ENCODE peak calls at places on chromosomes 11 and 22, in four cellular contexts. One of them, this sample, is unnamed.
A peak's percentile ranks its signal among the peaks of the same experiment; 100 is the strongest.

GRCh38 chr22:27730649-27731433 is 70.7 kb downstream of the MN1 start:
- DNase-seq in K562: no peak
- DNase-seq in GM12878: no peak
- DNase-seq in HepG2: no peak
- DNase-seq in this sample: no peak

GRCh38 chr11:12094872-12095800 is 15.3 kb upstream of the MICAL2 start:
- DNase-seq in K562: peak; percentile 67
- DNase-seq in GM12878: no peak
- DNase-seq in HepG2: no peak
- DNase-seq in this sample: peak; percentile 68

GRCh38 chr22:29820941-29821789 is 16.9 kb downstream of the ASCC2 start:
- DNase-seq in K562: peak; percentile 67
- DNase-seq in GM12878: peak; percentile 82
- DNase-seq in HepG2: peak; percentile 86
- DNase-seq in this sample: peak; percentile 84

GRCh38 chr22:45425531-45426265 is 12.2 kb downstream of the RIBC2 start:
- DNase-seq in K562: no peak
- DNase-seq in GM12878: no peak
- DNase-seq in HepG2: no peak
- DNase-seq in this sample: no peak

GRCh38 chr11:123173040-123173855 is 21.8 kb downstream of the CLMP start:
- DNase-seq in K562: no peak
- DNase-seq in GM12878: no peak
- DNase-seq in HepG2: no peak
- DNase-seq in this sample: no peak

GRCh38 chr11:69682221-69682620 is 7.1 kb upstream of the LTO1 start:
- DNase-seq in K562: no peak
- DNase-seq in GM12878: no peak
- DNase-seq in HepG2: no peak
- DNase-seq in this sample: no peak

GRCh38 chr11:117837070-117837776 is 12.7 kb upstream of the FXYD2 start:
- DNase-seq in K562: no peak
- DNase-seq in GM12878: no peak
- DNase-seq in HepG2: no peak
- DNase-seq in this sample: no peak

GRCh38 chr11:8090756-8091155 is 9.7 kb downstream of the TUB start:
- DNase-seq in K562: peak; percentile 46
- DNase-seq in GM12878: no peak
- DNase-seq in HepG2: peak; percentile 20
- DNase-seq in this sample: peak; percentile 41

GRCh38 chr22:46297151-46297819 is 615 bp downstream of the GTSE1 start:
- DNase-seq in K562: peak; percentile 29
- DNase-seq in GM12878: no peak
- DNase-seq in HepG2: peak; percentile 11
- DNase-seq in this sample: peak; percentile 46

GRCh38 chr22:25709758-25710157 is 32.2 kb upstream of the MYO18B start:
- DNase-seq in K562: no peak
- DNase-seq in GM12878: peak; percentile 12
- DNase-seq in HepG2: no peak
- DNase-seq in this sample: no peak

GRCh38 chr22:24843048-24843447 is 37.0 kb downstream of the SGSM1 start:
- DNase-seq in K562: no peak
- DNase-seq in GM12878: no peak
- DNase-seq in HepG2: no peak
- DNase-seq in this sample: no peak

GRCh38 chr22:46364341-46365165 is 29.0 kb downstream of the TRMU start:
- DNase-seq in K562: no peak
- DNase-seq in GM12878: no peak
- DNase-seq in HepG2: no peak
- DNase-seq in this sample: no peak

GRCh38 chr11:93820085-93820710 is 30.2 kb downstream of the VSTM5 start:
- DNase-seq in K562: no peak
- DNase-seq in GM12878: no peak
- DNase-seq in HepG2: no peak
- DNase-seq in this sample: no peak

GRCh38 chr11:105202422-105202821 is 62.9 kb upstream of the CARD18 start:
- DNase-seq in K562: no peak
- DNase-seq in GM12878: no peak
- DNase-seq in HepG2: peak; percentile 24
- DNase-seq in this sample: no peak

GRCh38 chr11:1445741-1446445 is 40.7 kb downstream of the MOB2 start:
- DNase-seq in K562: no peak
- DNase-seq in GM12878: no peak
- DNase-seq in HepG2: no peak
- DNase-seq in this sample: no peak

GRCh38 chr11:832529-833113 is at the start of gene CD151:
- DNase-seq in K562: peak; percentile 73
- DNase-seq in GM12878: no peak
- DNase-seq in HepG2: no peak
- DNase-seq in this sample: peak; percentile 55

GRCh38 chr11:10298342-10298741 is 4.3 kb upstream of the SBF2 start:
- DNase-seq in K562: no peak
- DNase-seq in GM12878: peak; percentile 66
- DNase-seq in HepG2: peak; percentile 42
- DNase-seq in this sample: no peak

GRCh38 chr22:31350410-31350863 is 4.3 kb upstream of the PATZ1 start:
- DNase-seq in K562: peak; percentile 23
- DNase-seq in GM12878: no peak
- DNase-seq in HepG2: peak; percentile 90
- DNase-seq in this sample: no peak

DNA sequence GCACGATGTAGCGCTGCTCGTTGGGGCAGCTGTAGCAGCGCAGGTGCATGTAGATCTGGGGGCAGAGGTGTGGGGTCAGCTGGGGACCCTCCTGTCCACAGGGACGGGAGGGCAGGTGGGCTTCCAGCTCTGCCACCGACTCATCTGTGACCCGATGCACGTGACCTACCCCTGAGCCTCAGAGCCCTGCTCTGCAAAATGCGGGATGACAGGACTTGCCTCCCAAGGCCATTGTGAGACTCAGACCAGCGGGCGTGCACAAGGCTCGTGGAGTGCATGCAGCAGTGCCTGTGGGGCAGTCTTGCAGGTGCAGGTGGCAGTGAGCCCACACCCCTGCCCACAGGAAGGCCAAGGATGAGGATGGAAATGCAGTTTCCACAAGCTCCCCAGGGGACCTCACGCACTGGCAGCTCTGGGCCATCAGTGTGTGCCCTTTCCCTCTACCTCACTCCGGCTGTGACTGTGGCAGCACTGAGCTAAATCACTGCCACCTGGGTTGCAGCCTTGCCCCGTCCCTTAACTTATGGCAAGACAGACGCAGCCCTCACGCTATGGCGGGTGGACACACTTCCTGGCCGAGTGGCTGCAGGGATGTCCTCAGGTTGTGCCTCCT is 26.7 kb downstream of the TMEM184B start:
- DNase-seq in K562: no peak
- DNase-seq in GM12878: no peak
- DNase-seq in HepG2: no peak
- DNase-seq in this sample: no peak
- H3K9ac ChIP-seq in K562: no peak overlapping the region
- H3K9ac ChIP-seq in GM12878: no peak overlapping the region
- H3K9ac ChIP-seq in HepG2: no peak overlapping the region
- H3K9ac ChIP-seq in this sample: no peak overlapping the region

GRCh38 chr22:50178871-50179869 is 6.5 kb upstream of the TRABD start:
- DNase-seq in K562: peak; percentile 42
- DNase-seq in GM12878: no peak
- DNase-seq in HepG2: no peak
- DNase-seq in this sample: no peak
- H3K4me2 ChIP-seq in K562: no peak overlapping the region
- H3K4me2 ChIP-seq in GM12878: no peak overlapping the region
- H3K4me2 ChIP-seq in HepG2: no peak overlapping the region
- H3K4me2 ChIP-seq in this sample: no peak overlapping the region

GRCh38 chr11:72421351-72421750 is 13.0 kb downstream of the CLPB start:
- DNase-seq in K562: no peak
- DNase-seq in GM12878: no peak
- DNase-seq in HepG2: no peak
- DNase-seq in this sample: no peak
- TF ChIP-seq MYC in K562: no peak
- TF ChIP-seq MYC in GM12878: no peak
- TF ChIP-seq MYC in HepG2: no peak
- TF ChIP-seq MYC in this sample: no peak

GRCh38 chr11:57659669-57660068 is 2.1 kb downstream of the CLP1 start:
- DNase-seq in K562: no peak
- DNase-seq in GM12878: no peak
- DNase-seq in HepG2: no peak
- DNase-seq in this sample: no peak
- H3K9ac ChIP-seq in K562: no peak overlapping the region
- H3K9ac ChIP-seq in GM12878: no peak overlapping the region
- H3K9ac ChIP-seq in HepG2: no peak overlapping the region
- H3K9ac ChIP-seq in this sample: no peak overlapping the region

DNA sequence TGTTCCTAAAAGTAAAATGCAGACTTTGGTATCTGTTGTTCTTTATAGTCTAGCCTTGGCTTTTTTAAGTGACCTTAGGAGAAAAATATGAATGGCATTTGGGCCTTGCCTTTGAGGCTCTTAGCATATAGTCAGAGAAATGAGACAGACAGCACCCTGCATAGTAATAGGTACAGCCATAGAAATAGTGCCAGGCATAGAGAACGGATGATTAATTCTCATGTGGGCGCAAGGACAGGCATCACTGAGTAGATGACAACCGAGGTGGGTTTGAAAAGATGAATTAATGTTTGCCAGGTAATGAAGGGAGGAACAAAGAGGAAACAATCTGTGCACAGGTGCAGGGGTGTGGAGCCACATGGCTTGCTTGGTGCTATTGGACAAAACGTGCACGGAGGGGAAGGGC is 90.5 kb downstream of the BMAL1 start:
- DNase-seq in K562: no peak
- DNase-seq in GM12878: no peak
- DNase-seq in HepG2: peak; percentile 9
- DNase-seq in this sample: no peak
- H3K4me2 ChIP-seq in K562: no peak overlapping the region
- H3K4me2 ChIP-seq in GM12878: no peak overlapping the region
- H3K4me2 ChIP-seq in HepG2: no peak overlapping the region
- H3K4me2 ChIP-seq in this sample: no peak overlapping the region

GRCh38 chr11:3010004-3010403 is 17.9 kb upstream of the NAP1L4 start:
- DNase-seq in K562: no peak
- DNase-seq in GM12878: no peak
- DNase-seq in HepG2: no peak
- DNase-seq in this sample: no peak
- TF ChIP-seq MYC in K562: no peak
- TF ChIP-seq MYC in GM12878: no peak
- TF ChIP-seq MYC in HepG2: no peak
- TF ChIP-seq MYC in this sample: no peak

GRCh38 chr22:22931557-22932270 is 44.1 kb downstream of the IGLL5 start:
- DNase-seq in K562: no peak
- DNase-seq in GM12878: peak; percentile 55
- DNase-seq in HepG2: no peak
- DNase-seq in this sample: no peak
- H3K9ac ChIP-seq in K562: no peak overlapping the region
- H3K9ac ChIP-seq in GM12878: peak overlapping the region; percentile 85
- H3K9ac ChIP-seq in HepG2: no peak overlapping the region
- H3K9ac ChIP-seq in this sample: no peak overlapping the region

GRCh38 chr22:23305321-23305910 is 125.1 kb downstream of the BCR start:
- DNase-seq in K562: no peak
- DNase-seq in GM12878: no peak
- DNase-seq in HepG2: no peak
- DNase-seq in this sample: peak; percentile 93

GRCh38 chr22:23300476-23300875 is 120.2 kb downstream of the BCR start:
- DNase-seq in K562: no peak
- DNase-seq in GM12878: no peak
- DNase-seq in HepG2: no peak
- DNase-seq in this sample: no peak

GRCh38 chr22:23305922-23306374 is 125.6 kb downstream of the BCR start:
- DNase-seq in K562: no peak
- DNase-seq in GM12878: no peak
- DNase-seq in HepG2: no peak
- DNase-seq in this sample: peak; percentile 96

GRCh38 chr22:23301591-23301990 is 121.3 kb downstream of the BCR start:
- DNase-seq in K562: no peak
- DNase-seq in GM12878: no peak
- DNase-seq in HepG2: no peak
- DNase-seq in this sample: no peak

DNA sequence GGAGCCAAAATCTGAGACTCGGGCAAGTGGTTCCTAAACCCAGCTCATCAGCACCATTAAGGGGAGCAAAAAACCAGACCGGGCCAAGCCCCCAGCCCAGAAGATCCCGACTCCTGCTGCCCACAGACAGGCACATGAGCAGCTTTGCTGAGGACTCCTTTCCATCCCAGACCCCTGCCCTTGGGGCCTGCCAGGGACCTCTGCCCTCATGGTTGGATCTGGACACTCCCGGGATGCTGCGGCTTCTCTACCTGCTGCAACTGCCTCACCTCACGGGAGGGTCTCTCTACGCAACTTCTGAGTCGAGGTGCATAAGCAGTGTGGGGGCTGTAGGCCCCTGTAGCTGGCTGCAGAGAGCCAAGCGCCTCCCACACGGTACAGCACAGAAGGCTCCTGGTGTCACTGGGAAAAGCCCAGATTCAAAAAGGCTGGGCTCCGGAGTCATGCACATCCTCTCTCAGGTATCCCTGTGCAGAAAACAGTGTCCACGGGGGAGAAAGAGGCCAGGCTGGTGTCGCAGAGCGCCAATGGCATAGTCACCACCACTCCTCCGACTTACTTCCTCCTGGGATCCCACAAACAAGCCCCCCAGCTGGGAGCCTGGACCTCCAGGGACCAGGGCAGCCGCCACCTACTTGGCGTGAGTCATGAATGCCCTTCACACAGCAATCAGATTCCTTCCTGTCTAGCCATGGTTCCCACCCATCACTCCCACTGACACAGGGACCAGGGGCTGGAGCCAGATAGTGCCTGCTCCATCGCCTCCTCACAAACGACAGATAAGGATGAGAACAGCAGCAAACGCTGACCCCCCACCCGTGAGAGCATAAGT is 122.1 kb downstream of the BCR start:
- DNase-seq in K562: peak; percentile 27
- DNase-seq in GM12878: no peak
- DNase-seq in HepG2: no peak
- DNase-seq in this sample: peak; percentile 69
- H3K4me2 ChIP-seq in K562: no peak overlapping the region
- H3K4me2 ChIP-seq in GM12878: no peak overlapping the region
- H3K4me2 ChIP-seq in HepG2: no peak overlapping the region
- H3K4me2 ChIP-seq in this sample: no peak overlapping the region

This sample was measured in endothelial cell of umbilical vein.